ENCODE peak calls at places on chromosomes 11 and 22, in six cellular contexts. U is transverse colon, X is suprapubic skin, Q is ovary, A is A549, E is tibial nerve. I is an unnamed sample.

GRCh38 chr11:76380161-76380976 is 563 bp downstream of the THAP12 start:
- DNase-seq in U (peak), X (peak), Q (no peak), A (peak), E (no peak), I (peak)

GRCh38 chr11:126815111-126815510 is 185.5 kb downstream of the KIRREL3 start:
- DNase-seq in U (no peak), X (no peak), Q (no peak), A (no peak), E (no peak), I (no peak)

GRCh38 chr11:10412266-10412665 is 42.8 kb upstream of the AMPD3 start:
- DNase-seq in U (no peak), X (no peak), Q (no peak), A (no peak), E (no peak), I (no peak)

GRCh38 chr11:73245461-73245860 is 26.7 kb upstream of the P2RY6 start:
- DNase-seq in U (no peak), X (peak), Q (peak), A (no peak), E (no peak), I (peak)

GRCh38 chr11:86069408-86070086 is 663 bp upstream of the PICALM start:
- DNase-seq in U (peak), X (no peak), Q (no peak), A (peak), E (peak), I (peak)

GRCh38 chr22:38230108-38230825 is 28.5 kb downstream of the MAFF start:
- DNase-seq in U (peak), X (no peak), Q (no peak), A (no peak), E (no peak), I (no peak)

GRCh38 chr11:116791002-116791812 is 472 bp downstream of the APOA5 start:
- DNase-seq in U (peak), X (peak), Q (peak), A (peak), E (peak), I (peak)

GRCh38 chr11:116532066-116532465 is 240.7 kb downstream of the BUD13 start:
- DNase-seq in U (no peak), X (no peak), Q (no peak), A (no peak), E (no peak), I (peak)

GRCh38 chr11:8006349-8006977 is 19.3 kb downstream of the EIF3F start:
- DNase-seq in U (peak), X (no peak), Q (peak), A (peak), E (peak), I (peak)

GRCh38 chr11:44630511-44631210 is 65.2 kb downstream of the CD82 start:
- DNase-seq in U (peak), X (peak), Q (peak), A (no peak), E (no peak), I (peak)

GRCh38 chr11:10379022-10379421 is 74.1 kb downstream of the ADM start:
- DNase-seq in U (no peak), X (no peak), Q (no peak), A (peak), E (peak), I (no peak)

GRCh38 chr22:31268281-31268680 is 24.0 kb downstream of the PIK3IP1 start:
- DNase-seq in U (no peak), X (no peak), Q (no peak), A (no peak), E (no peak), I (no peak)

GRCh38 chr11:1060410-1060809 is 14.3 kb upstream of the MUC2 start:
- DNase-seq in U (no peak), X (no peak), Q (no peak), A (no peak), E (no peak), I (no peak)

GRCh38 chr11:101817536-101817935 is 97.3 kb upstream of the CEP126 start:
- DNase-seq in U (no peak), X (no peak), Q (no peak), A (no peak), E (no peak), I (no peak)

GRCh38 chr11:133663135-133663534 is 130.8 kb upstream of the OPCML start:
- DNase-seq in U (no peak), X (no peak), Q (no peak), A (no peak), E (no peak), I (no peak)

GRCh38 chr22:17131686-17132085 is 10.5 kb upstream of the TMEM121B start:
- DNase-seq in U (no peak), X (peak), Q (no peak), A (no peak), E (no peak), I (peak)

GRCh38 chr11:83152245-83152644 is 4.7 kb upstream of the PCF11 start:
- DNase-seq in U (no peak), X (no peak), Q (no peak), A (no peak), E (no peak), I (no peak)

GRCh38 chr22:40519948-40520331 is 116.6 kb downstream of the MRTFA start:
- DNase-seq in U (no peak), X (no peak), Q (no peak), A (no peak), E (no peak), I (no peak)

GRCh38 chr11:131880279-131880678 is 509.9 kb downstream of the NTM start:
- DNase-seq in U (no peak), X (no peak), Q (no peak), A (no peak), E (no peak), I (no peak)

GRCh38 chr11:72615329-72615728 is 58.9 kb downstream of the PDE2A start:
- DNase-seq in U (no peak), X (no peak), Q (no peak), A (no peak), E (no peak), I (no peak)

GRCh38 chr11:133064152-133064877 is 468.0 kb downstream of the OPCML start:
- DNase-seq in U (peak), X (peak), Q (peak), A (peak), E (peak), I (peak)

GRCh38 chr11:74012072-74012809 is 3.4 kb upstream of the UCP3 start:
- DNase-seq in U (no peak), X (no peak), Q (no peak), A (no peak), E (no peak), I (peak)

GRCh38 chr11:89441606-89442005 is 49.6 kb downstream of the NOX4 start:
- DNase-seq in U (no peak), X (no peak), Q (no peak), A (no peak), E (no peak), I (no peak)
- TF ChIP-seq EP300 in U (no peak), X (no peak), Q (no peak), A (no peak), E (no peak), I (no peak)

GRCh38 chr11:64844330-64845124 is at the start of gene CDC42BPG:
- DNase-seq in U (peak), X (peak), Q (peak), A (peak), E (no peak), I (no peak)
- TF ChIP-seq EP300 in U (no peak), X (no peak), Q (no peak), A (no peak), E (no peak), I (no peak)

GRCh38 chr11:5103066-5103465 is 33.7 kb downstream of the OR52E1 start:
- DNase-seq in U (no peak), X (no peak), Q (no peak), A (no peak), E (no peak), I (no peak)

GRCh38 chr11:5102246-5102645 is 32.9 kb downstream of the OR52E1 start:
- DNase-seq in U (no peak), X (no peak), Q (no peak), A (no peak), E (no peak), I (no peak)

GRCh38 chr11:5107285-5107684 is 30.9 kb downstream of the OR52A5 start:
- DNase-seq in U (no peak), X (no peak), Q (no peak), A (no peak), E (no peak), I (no peak)
- TF ChIP-seq EP300 in U (no peak), X (no peak), Q (no peak), A (no peak), E (no peak), I (no peak)

GRCh38 chr22:30252411-30253204 is 6.0 kb upstream of the LIF start:
- DNase-seq in U (peak), X (no peak), Q (no peak), A (no peak), E (no peak), I (no peak)

GRCh38 chr22:30249049-30250038 is 2.8 kb upstream of the LIF start:
- DNase-seq in U (no peak), X (no peak), Q (peak), A (no peak), E (peak), I (peak)

GRCh38 chr22:30251661-30252226 is 5.2 kb upstream of the LIF start:
- DNase-seq in U (no peak), X (no peak), Q (no peak), A (no peak), E (no peak), I (no peak)

GRCh38 chr22:30250039-30250565 is 3.5 kb upstream of the LIF start:
- DNase-seq in U (no peak), X (no peak), Q (no peak), A (no peak), E (no peak), I (no peak)

DNA sequence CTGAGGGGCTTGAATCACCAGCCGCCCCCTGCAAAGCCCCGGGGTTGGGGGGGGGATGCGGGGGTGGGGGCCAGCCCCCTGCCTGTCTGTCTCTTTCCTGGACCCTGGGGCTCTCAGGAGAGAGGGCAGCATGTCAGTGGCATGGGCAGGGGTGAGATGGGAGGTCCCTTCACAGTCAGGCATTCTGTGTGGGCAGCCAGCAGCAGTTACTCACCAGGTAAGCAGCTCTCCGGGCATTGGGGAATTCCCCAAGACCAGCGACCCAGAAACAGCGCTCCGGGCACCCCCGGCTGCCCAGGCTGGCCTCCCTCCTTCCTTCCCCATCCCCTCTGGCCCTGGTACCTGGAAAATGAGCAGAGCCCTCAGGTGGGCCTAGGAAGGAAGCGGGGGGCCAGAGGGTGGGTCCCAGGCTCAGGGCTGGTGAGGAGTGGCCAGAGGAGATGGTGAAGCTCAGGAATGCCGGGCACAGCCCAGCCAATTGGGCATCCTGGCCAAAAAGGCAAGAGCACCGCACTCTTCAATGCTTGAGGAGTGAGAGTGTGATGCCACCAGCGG is 4.2 kb upstream of the LIF start:
- DNase-seq in U (no peak), X (no peak), Q (no peak), A (peak), E (no peak), I (no peak)
- TF ChIP-seq EP300 in U (no peak), X (no peak), Q (no peak), A (no peak), E (no peak), I (no peak)

DNA sequence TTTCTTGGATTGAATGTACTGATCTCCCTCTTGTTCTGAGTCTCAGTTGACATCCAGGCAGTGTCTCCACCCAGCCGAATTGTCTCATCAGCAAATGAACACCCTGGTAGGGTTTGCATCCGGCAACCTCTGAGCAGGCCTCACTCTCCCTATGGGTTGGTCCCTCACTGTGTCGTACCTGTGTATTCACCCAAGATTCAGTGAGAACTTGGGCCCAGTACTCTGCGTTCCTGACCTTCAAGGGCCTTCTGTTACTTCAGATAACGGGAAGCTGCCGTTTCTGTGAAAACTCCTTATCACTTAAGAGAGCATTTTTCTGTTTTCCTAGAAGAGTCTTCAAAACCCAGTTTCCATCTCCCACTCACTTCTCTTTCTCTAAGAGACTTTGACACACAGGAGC is 915.6 kb downstream of the TBC1D22A start:
- DNase-seq in U (no peak), X (no peak), Q (no peak), A (no peak), E (no peak), I (no peak)
- TF ChIP-seq EP300 in U (no peak), X (no peak), Q (no peak), A (no peak), E (no peak), I (no peak)